ENCODE peak calls at places on chromosomes 5 and 9, in nine cellular contexts. Z is BJ; O is astrocyte of the cerebellum; F is adrenal gland; W is ascending aorta; K is B cell; V is tibial artery; C is activated CD8-positive, alpha-beta T cell treated with anti-CD3 and anti-CD28 coated beads for 36 hours; Q is fibroblast of mammary gland. T is an unnamed sample.

GRCh38 chr9:107767711-107768110 is 278.1 kb upstream of the KLF4 start:
- DNase-seq in C (no peak), Z (no peak), K (no peak), V (no peak), Q (no peak), W (no peak), F (no peak), O (no peak), T (no peak)

GRCh38 chr5:134590992-134591659 is 41.5 kb downstream of the SAR1B start:
- DNase-seq in Z (no peak), K (no peak), Q (peak), V (no peak), W (no peak), F (no peak), O (no peak), C (peak), T (peak)

GRCh38 chr9:95971815-95972214 is 96.3 kb downstream of the ERCC6L2 start:
- DNase-seq in Q (no peak), K (no peak), F (no peak), Z (no peak), V (no peak), O (no peak), W (no peak), C (no peak), T (no peak)

GRCh38 chr5:132718544-132719312 is 18.6 kb downstream of the KIF3A start:
- DNase-seq in F (no peak), V (no peak), Z (peak), Q (no peak), C (no peak), K (no peak), O (no peak), W (no peak), T (no peak)

GRCh38 chr5:14266686-14267085 is 123.5 kb downstream of the TRIO start:
- DNase-seq in K (no peak), C (no peak), W (no peak), F (no peak), Z (no peak), Q (no peak), O (no peak), V (no peak), T (no peak)

GRCh38 chr9:89635007-89635742 is 30.4 kb downstream of the GADD45G start:
- DNase-seq in V (no peak), O (peak), W (no peak), C (no peak), Z (peak), F (peak), Q (peak), K (no peak), T (peak)

GRCh38 chr5:167899490-167899889 is 392.0 kb upstream of the WWC1 start:
- DNase-seq in C (no peak), Z (no peak), F (no peak), K (no peak), O (peak), W (no peak), V (no peak), Q (peak), T (no peak)

GRCh38 chr9:14136047-14136446 is 177.9 kb downstream of the NFIB start:
- DNase-seq in Q (no peak), Z (no peak), O (no peak), K (no peak), F (no peak), W (no peak), C (no peak), V (no peak), T (no peak)

GRCh38 chr9:90855208-90856000 is 53.8 kb downstream of the SYK start:
- DNase-seq in F (no peak), Z (no peak), W (no peak), V (no peak), Q (no peak), C (no peak), K (no peak), O (no peak), T (no peak)

GRCh38 chr5:110413856-110414255 is 312.6 kb downstream of the TMEM232 start:
- DNase-seq in O (peak), Q (peak), Z (no peak), V (no peak), W (no peak), K (no peak), C (no peak), F (no peak), T (no peak)

GRCh38 chr5:133742370-133743036 is 130.2 kb upstream of the FSTL4 start:
- DNase-seq in O (no peak), V (no peak), K (peak), C (no peak), Z (no peak), F (no peak), W (no peak), Q (no peak), T (no peak)

GRCh38 chr5:95384485-95385213 is 6.5 kb upstream of the FAM81B start:
- DNase-seq in Q (no peak), W (no peak), C (no peak), F (no peak), O (no peak), Z (no peak), V (no peak), K (no peak), T (no peak)

DNA sequence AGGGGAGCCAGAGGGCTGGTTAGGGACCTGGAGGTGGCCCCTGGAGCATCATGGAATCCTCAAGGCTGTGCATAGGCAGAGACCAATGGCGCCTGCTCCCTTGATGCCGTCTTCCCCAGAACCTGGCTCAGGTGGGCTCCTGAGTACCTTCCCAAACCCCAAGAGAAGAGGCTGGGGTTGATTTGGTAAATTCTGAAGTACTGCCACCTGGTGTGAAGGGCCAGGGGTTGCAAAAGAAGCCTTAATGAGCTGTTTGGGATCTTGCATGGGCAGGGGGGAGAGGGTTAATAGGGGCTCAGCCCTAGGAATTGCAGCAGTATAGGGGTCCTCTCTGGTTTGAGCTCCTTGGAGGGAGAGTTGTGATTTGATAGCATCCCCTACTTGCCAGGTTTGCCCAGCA is 52.1 kb downstream of the CYSTM1 start:
- DNase-seq in O (no peak), V (no peak), C (no peak), Q (no peak), W (no peak), Z (no peak), K (no peak), F (no peak), T (no peak)
- TF ChIP-seq CTCF in O (no peak), V (no peak), C (no peak), Q (no peak), W (no peak), Z (no peak), K (no peak), F (no peak), T (no peak)

DNA sequence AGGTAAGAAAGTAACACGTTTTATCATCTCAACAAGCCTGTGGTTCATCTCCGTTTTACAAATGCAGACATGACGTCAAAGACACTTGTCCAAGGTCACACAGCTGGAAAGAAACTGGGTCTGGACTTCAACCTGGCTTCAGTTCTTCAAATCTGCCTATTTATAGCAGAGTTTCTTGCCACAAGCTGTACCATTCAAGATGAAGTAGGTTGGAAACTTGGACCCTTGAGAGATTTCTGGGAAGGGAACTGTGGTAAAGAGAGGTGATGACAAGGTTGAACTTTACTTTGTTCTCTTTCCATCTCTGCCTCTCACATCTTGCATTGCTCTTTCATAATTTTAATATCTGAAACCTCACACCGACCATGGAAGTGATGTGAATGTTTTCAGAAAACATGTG is 29.9 kb upstream of the DENND1A start:
- DNase-seq in O (no peak), Q (peak), Z (no peak), W (no peak), K (no peak), C (no peak), V (no peak), F (no peak), T (no peak)
- TF ChIP-seq CTCF in O (no peak), Q (no peak), Z (no peak), W (no peak), K (no peak), C (no peak), V (no peak), F (no peak), T (no peak)

DNA sequence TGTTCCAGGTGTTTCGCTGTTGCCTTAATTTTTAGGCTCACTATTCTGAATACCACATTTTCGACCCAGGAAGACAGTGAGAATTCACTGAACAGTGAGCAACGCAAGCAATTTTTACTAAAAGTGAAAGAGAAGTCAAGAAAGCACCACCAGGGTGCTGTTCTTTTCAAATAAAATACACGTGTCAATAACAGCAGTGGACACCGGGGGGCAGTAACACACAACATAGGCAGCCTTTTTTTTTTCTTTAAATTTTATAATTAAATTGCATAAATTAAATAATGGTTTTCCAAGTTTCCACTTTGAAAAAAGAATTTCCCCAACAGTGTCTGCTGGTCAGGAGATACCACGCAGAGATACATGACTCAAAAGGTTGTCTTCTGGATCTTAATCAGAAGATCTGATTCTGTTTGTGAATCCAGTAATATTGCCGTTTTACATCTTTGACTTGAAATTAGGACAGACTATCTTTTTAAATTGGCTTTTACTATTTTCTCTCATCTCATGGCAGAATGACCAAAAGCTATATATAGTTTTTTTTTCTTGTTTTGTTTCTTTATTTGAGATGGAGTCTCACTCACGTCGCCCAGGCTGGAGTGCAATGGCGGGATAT is 47.1 kb upstream of the SH3GL2 start:
- DNase-seq in W (no peak), C (peak), V (no peak), F (peak), Q (peak), Z (no peak), K (peak), O (peak), T (peak)
- TF ChIP-seq CTCF in W (no peak), C (peak), V (peak), F (peak), Q (peak), Z (peak), K (peak), O (peak), T (peak)

GRCh38 chr5:37921452-37921851 is 81.6 kb upstream of the GDNF start:
- DNase-seq in K (no peak), V (no peak), C (no peak), W (no peak), Q (peak), F (no peak), O (no peak), Z (no peak), T (no peak)

GRCh38 chr5:37930350-37930749 is 90.5 kb upstream of the GDNF start:
- DNase-seq in F (no peak), C (no peak), K (no peak), O (no peak), V (no peak), Z (no peak), W (no peak), Q (no peak), T (no peak)

GRCh38 chr5:37932450-37932849 is 92.6 kb upstream of the GDNF start:
- DNase-seq in Z (no peak), Q (no peak), C (no peak), K (no peak), W (no peak), V (no peak), F (no peak), O (no peak), T (no peak)

DNA sequence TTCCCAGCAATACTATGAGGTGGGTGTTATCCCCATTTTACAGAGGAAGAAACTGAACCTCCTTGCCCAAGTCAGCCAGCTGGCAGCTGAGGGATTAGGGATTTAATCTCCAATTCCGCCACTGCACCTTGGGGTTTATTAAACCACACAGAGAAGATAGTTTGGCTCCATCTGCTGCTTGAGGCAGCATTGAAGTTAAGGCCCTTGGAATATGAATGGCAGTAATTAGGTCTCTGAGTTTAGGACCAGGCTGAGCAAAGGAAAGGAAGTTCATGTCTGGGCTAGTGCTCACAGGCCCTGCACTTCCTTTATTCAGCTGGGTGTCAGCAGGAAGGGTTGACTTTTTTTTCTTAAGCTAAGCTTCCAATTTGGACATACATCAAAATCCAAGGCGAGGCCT is 86.9 kb upstream of the GDNF start:
- DNase-seq in W (no peak), F (no peak), V (no peak), Q (peak), O (no peak), K (no peak), Z (no peak), C (no peak), T (no peak)
- TF ChIP-seq CTCF in W (no peak), F (no peak), V (no peak), Q (no peak), O (no peak), K (no peak), Z (peak), C (no peak), T (no peak)

GRCh38 chr5:67493676-67494075 is 297.1 kb upstream of the CD180 start:
- DNase-seq in F (peak), V (peak), C (peak), O (no peak), Z (no peak), K (no peak), W (no peak), Q (peak), T (peak)
- TF ChIP-seq CTCF in F (peak), V (peak), C (no peak), O (no peak), Z (peak), K (no peak), W (no peak), Q (peak), T (peak)